ENCODE peak calls at places on chromosome 11, in six cellular contexts. X is GM23338, A is GM23248, J is IMR-90, N is OCI-LY7, T is neural progenitor cell. S is an unnamed sample.

GRCh38 chr11:71147331-71147730 is 105.0 kb downstream of the SHANK2 start:
- DNase-seq in X (no peak), A (no peak), J (no peak), N (no peak), T (no peak), S (no peak)

GRCh38 chr11:14520902-14521151 is 641 bp upstream of the PSMA1 start:
- DNase-seq in X (no peak), A (no peak), J (no peak), N (no peak), T (no peak), S (no peak)

GRCh38 chr11:70120674-70121073 is 42.6 kb downstream of the ANO1 start:
- DNase-seq in X (no peak), A (no peak), J (no peak), N (no peak), T (no peak), S (no peak)

GRCh38 chr11:68908273-68908672 is 4.6 kb downstream of the IGHMBP2 start:
- DNase-seq in X (no peak), A (no peak), J (no peak), N (no peak), T (no peak), S (no peak)

GRCh38 chr11:74090701-74091100 is 80.1 kb downstream of the C2CD3 start:
- DNase-seq in X (no peak), A (peak; percentile 1), J (peak; percentile 29), N (peak; percentile 14), T (peak; percentile 13), S (no peak)

GRCh38 chr11:12803086-12803826 is 129.0 kb downstream of the TEAD1 start:
- DNase-seq in X (no peak), A (peak; percentile 38), J (peak; percentile 81), N (no peak), T (peak; percentile 47), S (no peak)

GRCh38 chr11:124583827-124584226 is 14.0 kb downstream of the OR8A1 start:
- DNase-seq in X (no peak), A (no peak), J (no peak), N (no peak), T (no peak), S (no peak)

GRCh38 chr11:111379500-111380136 is 543 bp upstream of the POU2AF1 start:
- DNase-seq in X (no peak), A (no peak), J (no peak), N (peak; percentile 94), T (no peak), S (peak; percentile 71)

GRCh38 chr11:47154738-47155570 is 21.7 kb downstream of the ARFGAP2 start:
- DNase-seq in X (no peak), A (no peak), J (no peak), N (peak; percentile 85), T (no peak), S (peak; percentile 67)

GRCh38 chr11:116680349-116681125 is 92.2 kb downstream of the BUD13 start:
- DNase-seq in X (no peak), A (no peak), J (no peak), N (no peak), T (no peak), S (no peak)

GRCh38 chr11:2072551-2073261 is 66.5 kb downstream of the IGF2 start:
- DNase-seq in X (no peak), A (peak; percentile 11), J (peak; percentile 30), N (no peak), T (no peak), S (no peak)

GRCh38 chr11:60988658-60989057 is 17.2 kb downstream of the CD6 start:
- DNase-seq in X (no peak), A (no peak), J (no peak), N (no peak), T (no peak), S (no peak)

GRCh38 chr11:45530776-45531175 is 134.6 kb downstream of the CHST1 start:
- DNase-seq in X (no peak), A (no peak), J (no peak), N (no peak), T (no peak), S (no peak)

GRCh38 chr11:33718441-33718840 is 17.8 kb downstream of the CD59 start:
- DNase-seq in X (no peak), A (no peak), J (no peak), N (no peak), T (no peak), S (no peak)

GRCh38 chr11:17267576-17267975 is 9.0 kb upstream of the NUCB2 start:
- DNase-seq in X (peak; percentile 1), A (peak; percentile 81), J (peak; percentile 33), N (no peak), T (no peak), S (peak; percentile 51)

GRCh38 chr11:134069426-134069921 is 602 bp downstream of the JAM3 start:
- DNase-seq in X (peak; percentile 70), A (peak; percentile 79), J (peak; percentile 31), N (no peak), T (peak; percentile 71), S (no peak)

GRCh38 chr11:8717876-8718753 is 35.5 kb downstream of the RPL27A start:
- DNase-seq in X (no peak), A (peak; percentile 83), J (peak; percentile 97), N (no peak), T (no peak), S (no peak)

GRCh38 chr11:62139526-62140301 is 15.9 kb downstream of the INCENP start:
- DNase-seq in X (no peak), A (no peak), J (no peak), N (no peak), T (no peak), S (no peak)

GRCh38 chr11:31810779-31811647 is at the start of gene PAX6:
- DNase-seq in X (peak; percentile 89), A (peak; percentile 61), J (peak; percentile 19), N (no peak), T (peak; percentile 97), S (no peak)

DNA sequence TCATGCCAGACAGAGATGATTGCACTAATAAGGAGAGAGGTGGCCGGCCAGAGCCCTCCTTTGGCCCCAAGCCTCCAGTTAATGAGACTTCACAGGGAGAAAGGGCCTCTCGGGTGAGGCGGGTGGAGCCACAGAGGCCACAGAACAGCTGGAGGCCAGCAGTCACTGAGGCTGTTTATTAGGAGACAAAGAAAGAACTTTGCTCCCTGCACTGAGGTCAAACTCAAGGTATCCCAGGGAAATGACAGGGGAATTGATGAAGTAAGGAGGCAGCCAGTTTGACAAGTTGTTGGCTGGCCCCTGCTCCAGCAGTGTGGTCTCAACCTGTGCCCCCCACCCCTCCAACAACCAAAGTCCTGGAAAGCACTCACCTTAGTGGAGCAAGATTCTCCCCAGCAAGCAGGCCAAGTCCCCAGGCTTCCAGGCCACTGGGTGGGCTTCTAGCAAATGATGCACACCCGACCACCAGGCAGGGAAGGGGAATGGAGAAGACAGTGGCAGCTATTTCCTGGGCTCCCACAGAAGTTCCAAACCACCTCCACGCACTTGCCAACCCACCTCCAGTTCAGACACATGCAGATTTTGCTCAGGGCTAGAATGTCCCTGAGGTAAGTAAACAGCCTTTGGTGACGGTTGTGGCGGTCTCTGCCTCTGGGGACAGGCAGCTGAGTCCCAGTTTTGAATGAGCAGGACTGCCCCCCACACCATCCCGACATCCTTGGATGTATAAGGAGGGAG is 53.2 kb downstream of the RPUSD4 start:
- DNase-seq in X (no peak), A (no peak), J (no peak), N (no peak), T (no peak), S (no peak)
- H3K4me2 ChIP-seq in X (no peak overlapping the region), A (no peak overlapping the region), J (no peak overlapping the region), N (no peak overlapping the region), T (peak overlapping the region; percentile 38), S (no peak overlapping the region)

DNA sequence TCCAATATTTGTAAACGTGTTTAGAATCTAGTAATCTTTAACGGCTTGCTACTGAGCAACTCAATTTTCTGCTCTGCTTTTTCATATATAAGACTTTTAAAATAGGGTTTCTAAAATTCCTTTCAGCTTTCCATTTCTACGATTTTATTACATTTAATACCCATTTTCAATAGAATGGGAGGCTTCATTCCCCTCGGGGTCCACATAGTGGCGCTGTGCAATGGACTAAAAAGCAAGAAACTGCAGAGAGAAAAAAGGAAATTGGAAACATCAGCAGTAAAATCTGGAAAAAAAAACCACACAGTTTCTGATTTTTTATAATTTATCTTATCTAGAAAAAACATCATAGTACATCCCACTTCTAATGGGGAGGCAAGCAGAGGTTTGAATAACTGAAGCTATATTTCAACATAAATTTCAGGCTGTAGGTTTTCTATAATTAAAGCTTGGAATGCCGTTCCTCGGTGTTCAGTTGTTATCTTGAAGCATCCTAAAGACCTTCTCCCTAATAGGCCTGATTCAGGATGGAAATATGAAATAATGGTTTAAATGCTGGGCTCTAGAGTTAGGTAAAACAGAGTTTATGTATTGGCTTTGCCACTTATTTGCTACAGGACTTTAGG is 18.7 kb upstream of the JHY start:
- DNase-seq in X (peak; percentile 57), A (peak; percentile 75), J (peak; percentile 50), N (peak; percentile 51), T (peak; percentile 55), S (peak; percentile 39)
- H3K4me2 ChIP-seq in X (no peak overlapping the region), A (no peak overlapping the region), J (no peak overlapping the region), N (no peak overlapping the region), T (no peak overlapping the region), S (no peak overlapping the region)

DNA sequence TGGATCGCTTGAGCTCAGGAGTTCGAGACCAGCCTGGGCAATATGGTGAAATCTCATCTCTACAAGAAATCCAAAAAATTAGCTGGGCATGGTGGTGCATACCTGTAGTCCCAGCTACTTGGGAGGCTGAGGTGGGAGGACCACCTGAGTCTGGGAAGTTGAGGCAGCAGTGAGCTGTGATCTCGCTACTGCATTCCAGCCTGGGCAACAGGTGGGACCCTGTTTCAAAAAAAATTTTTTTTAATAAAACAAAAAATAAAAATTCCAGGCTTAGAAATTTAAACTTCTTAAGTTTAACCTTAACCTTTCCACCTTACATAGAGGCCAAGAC is 21.2 kb downstream of the CLMP start:
- DNase-seq in X (no peak), A (no peak), J (no peak), N (no peak), T (no peak), S (no peak)
- H3K4me2 ChIP-seq in X (no peak overlapping the region), A (peak overlapping the region; percentile 52), J (peak overlapping the region; percentile 29), N (no peak overlapping the region), T (no peak overlapping the region), S (no peak overlapping the region)

DNA sequence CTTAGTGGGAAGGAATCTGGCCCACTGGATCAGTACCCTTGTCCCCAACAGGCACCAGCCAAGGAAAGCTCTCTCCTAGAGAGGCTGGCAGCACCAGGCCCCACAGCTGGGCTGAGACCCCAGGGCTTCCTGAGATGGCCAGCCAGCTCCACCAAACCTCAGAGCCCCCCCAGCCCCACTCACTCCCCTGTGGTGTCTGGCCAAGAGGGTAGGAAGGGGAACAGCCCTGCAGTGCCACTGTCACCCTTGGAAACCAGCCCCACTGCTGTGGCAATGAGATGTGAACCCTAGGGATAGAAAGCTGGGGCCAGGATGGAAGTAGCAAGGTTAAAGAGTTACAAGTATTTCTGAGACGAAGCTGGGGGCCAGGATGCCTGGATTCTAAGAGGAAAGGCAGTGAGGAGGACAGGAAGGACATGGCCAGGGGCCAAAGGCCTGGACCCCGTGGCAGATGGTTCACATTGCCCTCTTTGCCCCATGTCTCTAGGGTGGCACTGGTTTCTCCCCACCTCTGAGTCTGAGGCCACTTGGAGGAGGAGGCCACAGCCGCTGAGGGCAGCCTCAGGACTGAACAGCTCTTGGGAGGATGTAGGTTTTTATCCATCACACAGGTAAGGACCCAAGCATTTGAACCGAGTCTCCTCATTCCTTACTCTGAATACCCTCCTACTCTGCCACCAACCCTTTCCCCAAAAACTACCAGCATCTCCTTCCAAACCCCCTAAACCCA is 28.8 kb downstream of the NRXN2 start:
- DNase-seq in X (no peak), A (no peak), J (no peak), N (no peak), T (no peak), S (no peak)
- H3K4me2 ChIP-seq in X (no peak overlapping the region), A (no peak overlapping the region), J (no peak overlapping the region), N (peak overlapping the region; percentile 69), T (peak overlapping the region; percentile 54), S (no peak overlapping the region)